ENCODE peak calls at places on chromosome 13, in seven cellular contexts. T, I, M, J, F, Y and E are unnamed samples.

GRCh38 chr13:50797081-50797480 is 46.4 kb downstream of the DLEU7 start:
- DNase-seq in T (no peak), I (no peak), M (no peak), J (no peak), F (no peak), Y (no peak), E (no peak)

GRCh38 chr13:27619711-27620376 is 485 bp downstream of the LNX2 start:
- DNase-seq in T (peak), I (peak), M (peak), J (no peak), F (no peak), Y (peak), E (no peak)

GRCh38 chr13:23796546-23796945 is 92.7 kb downstream of the MIPEP start:
- DNase-seq in T (no peak), I (no peak), M (no peak), J (no peak), F (no peak), Y (no peak), E (no peak)

GRCh38 chr13:49124693-49125304 is 95.3 kb upstream of the MLNR start:
- DNase-seq in T (no peak), I (no peak), M (no peak), J (no peak), F (no peak), Y (no peak), E (no peak)

GRCh38 chr13:69796256-69796655 is 311.4 kb upstream of the ATXN8OS start:
- DNase-seq in T (no peak), I (no peak), M (no peak), J (no peak), F (no peak), Y (no peak), E (no peak)

GRCh38 chr13:30466841-30467252 is 1.1 kb upstream of the HMGB1 start:
- DNase-seq in T (no peak), I (peak), M (peak), J (no peak), F (no peak), Y (no peak), E (no peak)

GRCh38 chr13:106568225-106569003 is 477 bp upstream of the ARGLU1 start:
- DNase-seq in T (no peak), I (no peak), M (no peak), J (no peak), F (no peak), Y (no peak), E (no peak)

GRCh38 chr13:78604782-78605611 is 1.6 kb upstream of the POU4F1 start:
- DNase-seq in T (no peak), I (no peak), M (peak), J (peak), F (no peak), Y (no peak), E (no peak)

GRCh38 chr13:60959427-60959826 is 456.2 kb downstream of the PCDH20 start:
- DNase-seq in T (no peak), I (no peak), M (no peak), J (no peak), F (no peak), Y (no peak), E (no peak)

GRCh38 chr13:40271931-40272775 is 394.3 kb downstream of the FOXO1 start:
- DNase-seq in T (peak), I (peak), M (peak), J (no peak), F (no peak), Y (peak), E (no peak)

GRCh38 chr13:114130708-114131580 is 1.5 kb downstream of the RASA3 start:
- DNase-seq in T (peak), I (peak), M (peak), J (no peak), F (peak), Y (peak), E (peak)

GRCh38 chr13:50129065-50129922 is 114.0 kb downstream of the KCNRG start:
- DNase-seq in T (peak), I (no peak), M (no peak), J (no peak), F (no peak), Y (peak), E (no peak)

GRCh38 chr13:104984296-104984818 is 1551.1 kb downstream of the EFNB2 start:
- DNase-seq in T (peak), I (peak), M (peak), J (no peak), F (no peak), Y (peak), E (no peak)

GRCh38 chr13:31476266-31476665 is 263.1 kb upstream of the RXFP2 start:
- DNase-seq in T (peak), I (no peak), M (peak), J (no peak), F (peak), Y (no peak), E (peak)

GRCh38 chr13:51684076-51684475 is 99.8 kb downstream of the WDFY2 start:
- DNase-seq in T (peak), I (no peak), M (peak), J (no peak), F (no peak), Y (no peak), E (no peak)

GRCh38 chr13:22154041-22154440 is 483.2 kb downstream of the FGF9 start:
- DNase-seq in T (no peak), I (peak), M (no peak), J (no peak), F (no peak), Y (no peak), E (no peak)

GRCh38 chr13:38394777-38395504 is 45.3 kb downstream of the UFM1 start:
- DNase-seq in T (peak), I (peak), M (peak), J (no peak), F (no peak), Y (no peak), E (no peak)

GRCh38 chr13:81395368-81395767 is 1054.4 kb upstream of the SPRY2 start:
- DNase-seq in T (no peak), I (peak), M (no peak), J (no peak), F (no peak), Y (no peak), E (no peak)

GRCh38 chr13:19345916-19346422 is 164.3 kb upstream of the TUBA3C start:
- DNase-seq in T (no peak), I (no peak), M (no peak), J (no peak), F (no peak), Y (no peak), E (no peak)

GRCh38 chr13:47397739-47398138 is 500.9 kb upstream of the HTR2A start:
- DNase-seq in T (no peak), I (peak), M (peak), J (no peak), F (peak), Y (no peak), E (peak)

GRCh38 chr13:33202644-33203169 is 82.8 kb downstream of the STARD13 start:
- DNase-seq in T (no peak), I (no peak), M (no peak), J (no peak), F (no peak), Y (no peak), E (no peak)

GRCh38 chr13:27924529-27925141 is 4.8 kb downstream of the PDX1 start:
- DNase-seq in T (no peak), I (no peak), M (no peak), J (no peak), F (no peak), Y (no peak), E (no peak)

GRCh38 chr13:66887088-66887487 is 343.0 kb downstream of the PCDH9 start:
- DNase-seq in T (peak), I (no peak), M (no peak), J (no peak), F (peak), Y (no peak), E (no peak)

GRCh38 chr13:110887242-110887954 is 27.5 kb downstream of the ANKRD10 start:
- DNase-seq in T (no peak), I (no peak), M (no peak), J (no peak), F (no peak), Y (no peak), E (no peak)

GRCh38 chr13:65656740-65657329 is 1573.3 kb downstream of the PCDH9 start:
- DNase-seq in T (no peak), I (peak), M (peak), J (no peak), F (no peak), Y (no peak), E (no peak)

GRCh38 chr13:103883152-103883551 is 816.9 kb upstream of the SLC10A2 start:
- DNase-seq in T (peak), I (peak), M (peak), J (peak), F (peak), Y (peak), E (peak)